ENCODE peak calls at places on chromosomes 16 and 17, in seven cellular contexts. N is breast epithelium, R is GM12892, J is HCT116, S is suprapubic skin, E is vagina, F is transverse colon. P is an unnamed sample.

GRCh38 chr16:71406724-71407123 is 35.1 kb downstream of the TLE7 start:
- DNase-seq in J (no peak), R (no peak), E (no peak), N (no peak), S (no peak), F (no peak), P (no peak)

GRCh38 chr17:50397919-50398285 is 579 bp upstream of the LRRC59 start:
- DNase-seq in E (no peak), F (no peak), R (no peak), J (no peak), S (no peak), N (no peak), P (no peak)

GRCh38 chr17:80987941-80988461 is 3.6 kb upstream of the CHMP6 start:
- DNase-seq in S (peak), F (no peak), J (no peak), E (no peak), R (no peak), N (no peak), P (no peak)

GRCh38 chr17:60960398-60961065 is 282.9 kb downstream of the BCAS3 start:
- DNase-seq in F (no peak), J (no peak), E (no peak), R (no peak), S (no peak), N (no peak), P (no peak)

GRCh38 chr17:32482568-32483320 is 4.0 kb upstream of the CDK5R1 start:
- DNase-seq in N (no peak), E (no peak), J (no peak), F (no peak), S (no peak), R (no peak), P (no peak)

GRCh38 chr17:28388106-28388505 is 16.6 kb downstream of the SARM1 start:
- DNase-seq in F (no peak), S (no peak), R (no peak), J (no peak), E (peak), N (no peak), P (no peak)

GRCh38 chr17:60909405-60909804 is 231.8 kb downstream of the BCAS3 start:
- DNase-seq in F (no peak), N (no peak), E (no peak), J (no peak), R (no peak), S (no peak), P (no peak)

GRCh38 chr16:50610331-50611262 is 62.4 kb downstream of the NKD1 start:
- DNase-seq in J (no peak), N (no peak), E (no peak), F (no peak), S (no peak), R (no peak), P (no peak)

GRCh38 chr17:80252871-80253270 is 7.8 kb upstream of the RNF213 start:
- DNase-seq in N (peak), F (peak), R (peak), E (no peak), S (no peak), J (peak), P (peak)

GRCh38 chr17:74369221-74369620 is 1.9 kb downstream of the GPR142 start:
- DNase-seq in R (no peak), J (no peak), E (no peak), S (no peak), N (no peak), F (peak), P (peak)

GRCh38 chr16:68257906-68258800 is 6.2 kb upstream of the SLC7A6 start:
- DNase-seq in E (no peak), J (no peak), S (no peak), R (no peak), F (peak), N (no peak), P (no peak)

GRCh38 chr17:69516911-69517310 is 102.4 kb downstream of the MAP2K6 start:
- DNase-seq in F (no peak), E (no peak), N (no peak), J (no peak), S (no peak), R (no peak), P (no peak)

GRCh38 chr16:21628772-21629171 is 23.6 kb downstream of the IGSF6 start:
- DNase-seq in N (no peak), F (no peak), J (no peak), E (no peak), R (no peak), S (no peak), P (no peak)

GRCh38 chr17:7311110-7311698 is 3.8 kb downstream of the EIF5A start:
- DNase-seq in R (no peak), E (no peak), J (no peak), F (no peak), N (no peak), S (no peak), P (no peak)

GRCh38 chr17:7306911-7307685 is at the start of gene EIF5A:
- DNase-seq in J (peak), N (peak), R (peak), E (peak), F (peak), S (peak), P (peak)

GRCh38 chr17:7308625-7309433 is 1.4 kb downstream of the EIF5A start:
- DNase-seq in J (peak), R (peak), N (peak), F (peak), E (no peak), S (no peak), P (peak)

GRCh38 chr17:7309628-7310027 is 2.2 kb downstream of the EIF5A start:
- DNase-seq in F (no peak), N (no peak), S (no peak), J (no peak), R (no peak), E (no peak), P (no peak)

GRCh38 chr17:7307686-7308624 is 527 bp downstream of the EIF5A start:
- DNase-seq in F (peak), J (no peak), E (no peak), S (no peak), N (peak), R (no peak), P (peak)
- TF ChIP-seq POLR2A in F (no peak), J (no peak), E (no peak), S (no peak), N (no peak), R (peak), P (no peak)

DNA sequence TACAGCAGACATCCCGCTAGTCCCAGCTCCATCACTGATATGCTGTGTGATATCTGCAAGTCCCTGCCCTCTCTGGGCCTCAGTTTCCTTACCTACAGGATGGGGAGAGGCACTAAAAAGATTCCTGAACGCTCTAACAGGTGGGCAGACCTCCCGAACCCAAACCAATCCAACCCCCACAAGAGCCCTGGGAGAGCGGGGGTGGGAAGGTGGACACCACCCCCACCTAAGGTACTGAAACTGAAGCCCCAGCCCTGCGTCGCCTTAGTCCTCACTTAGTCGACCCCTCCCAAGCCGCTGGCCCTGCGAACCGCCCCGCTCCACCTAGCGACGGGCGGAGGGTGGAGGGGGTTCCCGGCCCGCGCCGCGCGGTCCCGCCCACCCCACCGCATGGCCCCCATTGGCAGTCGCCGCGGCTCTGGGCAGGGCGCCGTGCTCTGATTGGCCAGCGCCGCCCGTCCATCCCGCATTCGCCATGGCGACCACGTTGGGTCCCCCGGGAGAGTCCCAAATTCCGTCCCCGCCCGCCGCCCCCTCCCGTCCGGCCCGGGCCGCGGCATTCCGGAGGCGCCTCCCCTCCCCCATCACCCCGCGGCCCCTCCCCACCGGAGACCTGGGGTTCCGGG is 578 bp downstream of the CCDC102A start:
- DNase-seq in N (peak), S (peak), R (peak), J (peak), F (peak), E (peak), P (peak)
- TF ChIP-seq POLR2AphosphoS5 in N (peak), S (no peak), R (no peak), J (peak), F (no peak), E (peak), P (no peak)

GRCh38 chr17:1484586-1485310 is 7.7 kb downstream of the MYO1C start:
- DNase-seq in N (no peak), E (no peak), S (no peak), J (peak), R (peak), F (peak), P (peak)
- TF ChIP-seq POLR2A in N (no peak), E (no peak), S (no peak), J (no peak), R (peak), F (peak), P (no peak)

DNA sequence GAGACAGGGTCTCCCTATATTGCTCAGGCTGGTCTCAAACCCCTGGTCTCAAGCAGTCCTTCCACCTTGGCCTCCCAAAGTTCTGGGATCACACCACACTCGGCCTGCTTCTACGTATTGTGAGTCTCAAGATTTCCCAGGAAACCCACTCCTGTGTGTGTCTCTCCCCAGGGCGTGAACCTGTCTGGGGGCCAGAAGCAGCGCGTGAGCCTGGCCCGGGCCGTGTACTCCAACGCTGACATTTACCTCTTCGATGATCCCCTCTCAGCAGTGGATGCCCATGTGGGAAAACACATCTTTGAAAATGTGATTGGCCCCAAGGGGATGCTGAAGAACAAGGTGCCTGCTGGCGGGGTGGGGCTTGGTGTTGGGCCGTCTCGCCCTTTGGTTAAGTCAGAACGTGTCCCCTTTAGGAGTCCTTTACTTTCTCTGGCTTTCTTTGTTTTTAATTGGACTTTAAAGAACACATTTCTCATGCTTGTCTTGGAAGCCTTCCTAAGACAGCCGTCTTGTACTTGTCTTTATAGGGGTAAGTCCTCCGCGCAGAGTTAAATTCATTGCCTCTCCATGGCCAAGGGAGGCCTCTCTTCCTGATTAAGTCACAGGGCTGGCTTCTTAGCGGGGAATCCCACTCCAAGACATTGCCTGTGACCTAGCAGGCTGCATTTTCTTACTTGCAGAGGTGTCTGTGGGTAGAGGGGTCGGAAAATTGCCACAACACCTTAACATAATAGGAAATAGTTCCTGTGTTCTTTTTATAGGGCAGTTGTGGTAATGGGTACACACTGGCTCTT is 136.4 kb downstream of the ABCC6 start:
- DNase-seq in J (no peak), N (no peak), F (no peak), S (no peak), E (no peak), R (no peak), P (no peak)
- TF ChIP-seq POLR2AphosphoS5 in J (no peak), N (no peak), F (no peak), S (no peak), E (peak), R (no peak), P (no peak)

DNA sequence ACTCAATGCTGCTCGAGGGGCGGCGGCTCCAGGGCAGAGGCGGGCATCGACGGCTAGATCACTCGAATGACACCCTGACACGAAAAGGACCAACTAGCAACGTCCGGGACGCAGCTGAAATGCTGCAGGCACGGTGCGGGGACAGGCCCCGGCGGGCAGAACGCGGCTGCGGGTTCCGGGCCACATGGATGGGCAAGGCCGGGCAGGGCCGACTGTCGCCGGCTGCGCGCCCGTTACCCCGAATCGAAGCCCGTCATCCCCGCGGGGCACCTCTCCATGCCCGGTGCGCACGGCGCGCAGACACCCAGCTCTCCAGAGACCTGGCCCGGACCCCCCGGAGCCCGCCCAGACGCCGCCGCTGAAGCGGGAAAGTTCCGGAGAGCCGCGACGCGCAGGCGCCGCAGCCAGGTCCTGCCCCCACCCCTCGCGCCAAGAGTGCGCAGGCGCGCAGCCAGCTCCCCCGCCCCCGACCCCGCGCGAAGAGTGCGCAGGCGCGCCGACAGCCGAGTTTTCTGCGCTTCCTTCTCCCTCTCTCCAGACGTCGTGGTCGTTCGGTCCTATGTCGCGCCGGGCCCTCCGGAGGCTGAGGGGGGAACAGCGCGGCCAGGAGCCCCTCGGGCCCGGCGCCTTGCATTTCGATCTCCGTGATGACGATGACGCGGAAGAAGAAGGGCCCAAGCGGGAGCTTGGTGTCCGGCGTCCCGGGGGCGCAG is at the start of gene TCF25:
- DNase-seq in N (peak), E (no peak), S (peak), F (peak), R (peak), J (peak), P (peak)
- TF ChIP-seq POLR2A in N (peak), E (no peak), S (no peak), F (peak), R (peak), J (peak), P (no peak)